ENCODE peak calls at places on chromosomes 1 and 21, in eight cellular contexts. G is T-helper 2 cell; O is activated CD8-positive, alpha-beta T cell treated with anti-CD3 and anti-CD28 coated beads for 36 hours; D is activated CD4-positive, alpha-beta T cell treated with anti-CD3 and anti-CD28 coated beads for 24 hours; S is endothelial cell; E is upper lobe of right lung; R is RWPE1; C is heart left ventricle. J is an unnamed sample.

GRCh38 chr1:157497284-157497683 is 55.0 kb downstream of the FCRL5 start:
- DNase-seq in G (no peak), O (no peak), D (no peak), S (no peak), E (no peak), R (no peak), C (no peak), J (no peak)

GRCh38 chr1:100622037-100622436 is 84.1 kb downstream of the GPR88 start:
- DNase-seq in G (no peak), O (peak; percentile 14), D (no peak), S (no peak), E (no peak), R (peak; percentile 49), C (no peak), J (no peak)

GRCh38 chr1:59332221-59332620 is 35.3 kb downstream of the FGGY start:
- DNase-seq in G (no peak), O (no peak), D (no peak), S (no peak), E (no peak), R (no peak), C (no peak), J (no peak)

GRCh38 chr1:204782118-204782700 is 88.5 kb upstream of the NFASC start:
- DNase-seq in G (no peak), O (no peak), D (no peak), S (no peak), E (no peak), R (peak; percentile 27), C (no peak), J (no peak)

GRCh38 chr1:161342836-161343235 is 24.8 kb downstream of the CFAP126 start:
- DNase-seq in G (no peak), O (no peak), D (no peak), S (no peak), E (no peak), R (no peak), C (no peak), J (no peak)

GRCh38 chr1:40818264-40818961 is 34.8 kb downstream of the KCNQ4 start:
- DNase-seq in G (peak; percentile 88), O (peak; percentile 93), D (peak; percentile 83), S (peak; percentile 49), E (peak; percentile 87), R (peak; percentile 72), C (peak; percentile 58), J (peak; percentile 97)

GRCh38 chr1:201489656-201490261 is 17.2 kb downstream of the CSRP1 start:
- DNase-seq in G (no peak), O (no peak), D (no peak), S (no peak), E (no peak), R (no peak), C (no peak), J (no peak)

GRCh38 chr1:39258925-39259244 is 54.4 kb downstream of the MACF1 start:
- DNase-seq in G (no peak), O (no peak), D (no peak), S (no peak), E (no peak), R (no peak), C (no peak), J (no peak)

GRCh38 chr1:17550684-17551584 is 11.4 kb downstream of the ARHGEF10L start:
- DNase-seq in G (no peak), O (no peak), D (no peak), S (no peak), E (no peak), R (no peak), C (no peak), J (no peak)

GRCh38 chr1:172641492-172641891 is 17.4 kb upstream of the FASLG start:
- DNase-seq in G (no peak), O (no peak), D (no peak), S (no peak), E (no peak), R (no peak), C (no peak), J (no peak)

GRCh38 chr1:183711691-183712401 is 58.7 kb upstream of the APOBEC4 start:
- DNase-seq in G (no peak), O (no peak), D (no peak), S (no peak), E (no peak), R (no peak), C (peak; percentile 66), J (no peak)

GRCh38 chr1:59952065-59952464 is 25.5 kb upstream of the CYP2J2 start:
- DNase-seq in G (no peak), O (no peak), D (no peak), S (no peak), E (no peak), R (no peak), C (no peak), J (no peak)

GRCh38 chr21:31117046-31117916 is 79.0 kb upstream of the KRTAP19-8 start:
- DNase-seq in G (no peak), O (no peak), D (no peak), S (no peak), E (no peak), R (peak; percentile 80), C (no peak), J (no peak)

GRCh38 chr1:2353215-2353906 is 38.0 kb downstream of the MORN1 start:
- DNase-seq in G (peak; percentile 0), O (no peak), D (no peak), S (no peak), E (peak; percentile 40), R (no peak), C (peak; percentile 23), J (no peak)

GRCh38 chr1:213979751-213980605 is 7.8 kb upstream of the PROX1 start:
- DNase-seq in G (no peak), O (no peak), D (no peak), S (no peak), E (no peak), R (no peak), C (no peak), J (peak; percentile 63)

GRCh38 chr1:30384286-30385245 is 338.8 kb downstream of the MATN1 start:
- DNase-seq in G (no peak), O (no peak), D (no peak), S (no peak), E (peak; percentile 52), R (no peak), C (no peak), J (no peak)

GRCh38 chr21:18743523-18743922 is 339.9 kb upstream of the TMPRSS15 start:
- DNase-seq in G (no peak), O (no peak), D (no peak), S (no peak), E (no peak), R (no peak), C (no peak), J (no peak)

GRCh38 chr1:226149806-226150205 is 36.7 kb downstream of the ACBD3 start:
- DNase-seq in G (no peak), O (no peak), D (no peak), S (no peak), E (no peak), R (no peak), C (no peak), J (no peak)

GRCh38 chr1:72284398-72285073 is 2.2 kb upstream of the NEGR1 start:
- DNase-seq in G (no peak), O (peak; percentile 62), D (no peak), S (peak; percentile 57), E (peak; percentile 64), R (peak; percentile 65), C (peak; percentile 36), J (peak; percentile 54)

GRCh38 chr21:37073417-37074194 is 552 bp downstream of the TTC3 start:
- DNase-seq in G (peak; percentile 61), O (peak; percentile 63), D (no peak), S (no peak), E (peak; percentile 85), R (peak; percentile 2), C (peak; percentile 67), J (no peak)

GRCh38 chr1:13548281-13548680 is 34.5 kb upstream of the LRRC38 start:
- DNase-seq in G (no peak), O (no peak), D (no peak), S (no peak), E (no peak), R (no peak), C (no peak), J (no peak)

GRCh38 chr1:226411619-226412018 is 3.7 kb upstream of the PARP1 start:
- DNase-seq in G (no peak), O (no peak), D (no peak), S (no peak), E (no peak), R (no peak), C (no peak), J (no peak)

GRCh38 chr1:225944951-225945350 is 3.9 kb upstream of the LEFTY2 start:
- DNase-seq in G (no peak), O (no peak), D (no peak), S (no peak), E (no peak), R (no peak), C (no peak), J (no peak)

GRCh38 chr1:227946624-227947424 is 908 bp downstream of the WNT9A start:
- DNase-seq in G (peak; percentile 36), O (peak; percentile 62), D (peak; percentile 32), S (peak; percentile 87), E (peak; percentile 91), R (peak; percentile 86), C (peak; percentile 75), J (peak; percentile 85)

GRCh38 chr1:203520315-203520714 is 26.4 kb downstream of the OPTC start:
- DNase-seq in G (no peak), O (no peak), D (no peak), S (no peak), E (no peak), R (no peak), C (no peak), J (no peak)

GRCh38 chr1:100955322-100955721 is 59.4 kb downstream of the SLC30A7 start:
- DNase-seq in G (no peak), O (no peak), D (no peak), S (no peak), E (no peak), R (peak; percentile 32), C (no peak), J (no peak)

GRCh38 chr1:164768619-164769018 is 209.6 kb downstream of the PBX1 start:
- DNase-seq in G (no peak), O (no peak), D (no peak), S (no peak), E (no peak), R (no peak), C (no peak), J (no peak)

GRCh38 chr1:23400324-23401110 is 24.0 kb downstream of the TCEA3 start:
- DNase-seq in G (no peak), O (no peak), D (no peak), S (no peak), E (no peak), R (no peak), C (no peak), J (no peak)

GRCh38 chr1:236148471-236148847 is 6.1 kb downstream of the GPR137B start:
- DNase-seq in G (no peak), O (no peak), D (no peak), S (no peak), E (no peak), R (no peak), C (no peak), J (no peak)

GRCh38 chr1:89631756-89632155 is 1.2 kb upstream of the LRRC8C start:
- DNase-seq in G (no peak), O (no peak), D (no peak), S (no peak), E (no peak), R (no peak), C (peak; percentile 42), J (no peak)

GRCh38 chr1:76433528-76433927 is 359.0 kb downstream of the ST6GALNAC3 start:
- DNase-seq in G (no peak), O (no peak), D (no peak), S (no peak), E (no peak), R (no peak), C (no peak), J (no peak)

GRCh38 chr1:87712261-87712674 is 383.6 kb downstream of the LMO4 start:
- DNase-seq in G (no peak), O (no peak), D (no peak), S (no peak), E (no peak), R (peak; percentile 17), C (no peak), J (no peak)

GRCh38 chr1:185408675-185409270 is 91.7 kb upstream of the IVNS1ABP start:
- DNase-seq in G (no peak), O (no peak), D (no peak), S (no peak), E (no peak), R (no peak), C (no peak), J (no peak)

GRCh38 chr21:39867198-39867650 is at the start of gene PCP4:
- DNase-seq in G (no peak), O (peak; percentile 62), D (peak; percentile 33), S (peak; percentile 71), E (no peak), R (peak; percentile 44), C (no peak), J (peak; percentile 87)